ENCODE peak calls at places on chromosomes 3 and 15, in six cellular contexts. Z, I, V, J, R and S are unnamed samples.

GRCh38 chr15:66222273-66223198 is 31.0 kb downstream of the MEGF11 start:
- DNase-seq in V (no peak), Z (no peak), J (no peak), I (no peak), R (no peak), S (no peak)

GRCh38 chr3:156711113-156711512 is 36.7 kb downstream of the TIPARP start:
- DNase-seq in R (no peak), Z (no peak), I (no peak), V (no peak), J (no peak), S (no peak)

GRCh38 chr3:10196389-10197052 is 31.8 kb downstream of the IRAK2 start:
- DNase-seq in V (no peak), J (no peak), Z (no peak), I (no peak), R (peak), S (peak)

GRCh38 chr15:32688151-32688639 is 29.6 kb upstream of the GREM1 start:
- DNase-seq in Z (no peak), J (no peak), R (no peak), V (no peak), I (no peak), S (peak)

GRCh38 chr3:152444029-152444641 is 175.4 kb downstream of the MBNL1 start:
- DNase-seq in J (no peak), I (no peak), Z (peak), V (no peak), R (no peak), S (peak)

GRCh38 chr15:87045741-87046140 is 966.1 kb downstream of the AGBL1 start:
- DNase-seq in J (no peak), V (no peak), R (no peak), Z (no peak), I (no peak), S (no peak)

GRCh38 chr15:65824031-65824743 is 32.1 kb upstream of the DENND4A start:
- DNase-seq in J (no peak), I (no peak), Z (peak), R (no peak), V (no peak), S (peak)

GRCh38 chr3:153503873-153504272 is 341.8 kb downstream of the RAP2B start:
- DNase-seq in I (no peak), Z (peak), R (no peak), J (no peak), V (no peak), S (no peak)

GRCh38 chr15:25776071-25776740 is 86.9 kb downstream of the ATP10A start:
- DNase-seq in I (no peak), R (no peak), V (no peak), J (no peak), Z (no peak), S (no peak)

GRCh38 chr3:32419766-32420137 is 28.1 kb downstream of the CMTM7 start:
- DNase-seq in J (no peak), V (no peak), Z (no peak), R (no peak), I (no peak), S (no peak)

GRCh38 chr3:63967675-63968611 is 55.4 kb downstream of the PSMD6 start:
- DNase-seq in Z (no peak), I (peak), V (no peak), R (peak), J (peak), S (peak)

GRCh38 chr15:73014904-73015303 is 37.4 kb upstream of the NEO1 start:
- DNase-seq in R (no peak), J (no peak), V (no peak), Z (no peak), I (no peak), S (no peak)

GRCh38 chr15:56425276-56425675 is 39.7 kb downstream of the MNS1 start:
- DNase-seq in I (no peak), J (no peak), Z (no peak), V (no peak), R (no peak), S (no peak)

GRCh38 chr15:38253448-38253847 is 812 bp downstream of the SPRED1 start:
- DNase-seq in Z (peak), V (no peak), R (no peak), J (no peak), I (no peak), S (peak)

GRCh38 chr3:53624467-53624866 is 130.1 kb downstream of the CACNA1D start:
- DNase-seq in I (no peak), J (no peak), V (no peak), R (no peak), Z (no peak), S (no peak)

GRCh38 chr15:69578792-69579587 is 126.4 kb downstream of the RPLP1 start:
- DNase-seq in V (no peak), Z (no peak), R (no peak), I (no peak), J (no peak), S (no peak)

GRCh38 chr3:177478170-177478859 is 281.0 kb upstream of the TBL1XR1 start:
- DNase-seq in V (no peak), I (no peak), J (no peak), R (no peak), Z (no peak), S (peak)

GRCh38 chr15:62390793-62391543 is 225.9 kb upstream of the C2CD4B start:
- DNase-seq in J (no peak), V (no peak), I (peak), Z (peak), R (peak), S (peak)

GRCh38 chr3:149247929-149248691 is 26.5 kb upstream of the CP start:
- DNase-seq in J (no peak), V (no peak), R (no peak), Z (no peak), I (no peak), S (peak)

GRCh38 chr3:126528419-126528799 is 4.5 kb downstream of the CHST13 start:
- DNase-seq in Z (no peak), J (no peak), R (no peak), V (no peak), I (no peak), S (no peak)

GRCh38 chr3:52795298-52795900 is 803 bp downstream of the ITIH3 start:
- DNase-seq in R (no peak), J (no peak), Z (no peak), V (no peak), I (no peak), S (no peak)

GRCh38 chr15:74238984-74239645 is 3.0 kb downstream of the CCDC33 start:
- DNase-seq in J (no peak), Z (no peak), R (no peak), I (no peak), V (no peak), S (no peak)